ENCODE peak calls at places on chromosomes 5 and 9, in six cellular contexts. D is esophagus squamous epithelium; S is activated CD4-positive, alpha-beta T cell treated with anti-CD3 and anti-CD28 coated beads for 48 hours; F is A673; J is transverse colon; M is nucleus accumbens. I is an unnamed sample.

GRCh38 chr9:113600871-113601545 is 137.5 kb downstream of the RGS3 start:
- DNase-seq in D (no peak), S (no peak), F (no peak), J (no peak), M (no peak), I (no peak)

GRCh38 chr9:111601237-111602018 is 2.0 kb upstream of the PTGR1 start:
- DNase-seq in D (no peak), S (no peak), F (no peak), J (no peak), M (no peak), I (peak)

GRCh38 chr9:121353246-121353975 is 16.6 kb downstream of the STOM start:
- DNase-seq in D (no peak), S (peak), F (no peak), J (no peak), M (no peak), I (no peak)

GRCh38 chr9:126842220-126842842 is 18.1 kb upstream of the ZBTB34 start:
- DNase-seq in D (no peak), S (no peak), F (no peak), J (no peak), M (no peak), I (no peak)

GRCh38 chr9:91421022-91421765 is 2.4 kb downstream of the NFIL3 start:
- DNase-seq in D (no peak), S (peak), F (peak), J (peak), M (no peak), I (peak)

GRCh38 chr5:187617-188451 is 3.5 kb upstream of the LRRC14B start:
- DNase-seq in D (no peak), S (no peak), F (no peak), J (no peak), M (no peak), I (peak)

GRCh38 chr5:165981721-165982120 is 2309.7 kb upstream of the WWC1 start:
- DNase-seq in D (no peak), S (no peak), F (no peak), J (no peak), M (no peak), I (no peak)

GRCh38 chr9:129125478-129125877 is 14.3 kb downstream of the PTPA start:
- DNase-seq in D (no peak), S (no peak), F (no peak), J (no peak), M (no peak), I (peak)

I was measured in GM23248.